ENCODE peak calls at places on chromosomes 13 and 19, in ten cellular contexts. Q is testis, D is breast epithelium, H is body of pancreas, A is sigmoid colon, Z is uterus, M is IMR-90, J is tibial nerve, W is Peyer's patch, O is upper lobe of left lung. G is an unnamed sample.

GRCh38 chr13:39600766-39601165 is 2.2 kb downstream of the LHFPL6 start:
- DNase-seq in Q (no peak), D (no peak), H (no peak), A (peak; percentile 68), Z (no peak), M (no peak), J (peak; percentile 38), W (no peak), O (no peak), G (no peak)

GRCh38 chr19:13033819-13034611 is 38.7 kb downstream of the NFIX start:
- DNase-seq in Q (peak; percentile 73), D (peak; percentile 83), H (peak; percentile 93), A (peak; percentile 96), Z (peak; percentile 77), M (peak; percentile 45), J (no peak), W (peak; percentile 46), O (peak; percentile 76), G (no peak)

GRCh38 chr13:112968380-112968909 is 569 bp upstream of the MCF2L start:
- DNase-seq in Q (peak; percentile 47), D (peak; percentile 69), H (peak; percentile 79), A (peak; percentile 64), Z (no peak), M (no peak), J (no peak), W (peak; percentile 41), O (peak; percentile 64), G (peak; percentile 87)

GRCh38 chr19:14061751-14062557 is at the start of gene PALM3:
- DNase-seq in Q (peak; percentile 59), D (peak; percentile 70), H (peak; percentile 96), A (no peak), Z (no peak), M (no peak), J (no peak), W (no peak), O (peak; percentile 72), G (no peak)

GRCh38 chr19:54335164-54335563 is 3.8 kb downstream of the LILRA4 start:
- DNase-seq in Q (no peak), D (no peak), H (no peak), A (no peak), Z (no peak), M (no peak), J (no peak), W (no peak), O (no peak), G (no peak)

GRCh38 chr13:69793803-69794453 is 313.7 kb upstream of the ATXN8OS start:
- DNase-seq in Q (no peak), D (no peak), H (no peak), A (no peak), Z (no peak), M (no peak), J (no peak), W (no peak), O (no peak), G (no peak)

GRCh38 chr19:5292843-5293606 is 47.6 kb downstream of the PTPRS start:
- DNase-seq in Q (peak; percentile 69), D (peak; percentile 72), H (peak; percentile 74), A (peak; percentile 86), Z (peak; percentile 70), M (peak; percentile 65), J (peak; percentile 49), W (no peak), O (peak; percentile 41), G (no peak)

GRCh38 chr13:84487681-84488080 is 605.4 kb upstream of the SLITRK1 start:
- DNase-seq in Q (no peak), D (no peak), H (no peak), A (no peak), Z (no peak), M (no peak), J (no peak), W (no peak), O (no peak), G (no peak)

GRCh38 chr19:28823338-28823961 is 389.5 kb downstream of the UQCRFS1 start:
- DNase-seq in Q (no peak), D (no peak), H (no peak), A (no peak), Z (no peak), M (no peak), J (no peak), W (no peak), O (no peak), G (no peak)

GRCh38 chr13:94390881-94391280 is 88.6 kb downstream of the DCT start:
- DNase-seq in Q (no peak), D (no peak), H (no peak), A (no peak), Z (no peak), M (peak; percentile 18), J (no peak), W (no peak), O (no peak), G (no peak)

GRCh38 chr19:55479045-55479444 is 2.6 kb downstream of the ZNF628 start:
- DNase-seq in Q (no peak), D (no peak), H (no peak), A (no peak), Z (no peak), M (no peak), J (no peak), W (no peak), O (no peak), G (no peak)

GRCh38 chr19:14122924-14123323 is 5.4 kb upstream of the PRKACA start:
- DNase-seq in Q (no peak), D (no peak), H (no peak), A (no peak), Z (no peak), M (no peak), J (no peak), W (no peak), O (no peak), G (no peak)

DNA sequence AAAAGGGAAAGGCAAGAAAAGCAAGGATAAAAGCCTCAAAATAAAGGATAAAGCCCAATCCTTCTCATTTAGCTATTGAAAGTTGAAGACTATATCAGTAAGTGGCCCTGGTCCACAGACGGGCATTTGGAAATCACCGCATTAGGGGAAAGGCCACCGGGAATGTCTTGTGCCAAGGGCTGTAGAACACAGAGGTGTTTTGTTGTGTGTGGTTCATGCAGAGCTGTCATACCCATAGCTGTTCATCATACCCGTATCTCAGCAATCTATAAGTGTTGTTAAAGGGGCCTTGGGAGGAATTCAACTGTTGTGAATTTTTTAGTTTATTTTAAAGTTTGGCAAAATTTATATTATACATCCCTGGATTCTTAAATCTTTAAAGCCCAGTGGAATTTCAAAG is 33.0 kb downstream of the DLEU7 start:
- DNase-seq in Q (no peak), D (no peak), H (no peak), A (no peak), Z (no peak), M (no peak), J (no peak), W (no peak), O (no peak), G (no peak)
- H3K4me1 ChIP-seq in Q (no peaks in the 10 kb centered on the region), D (no peaks in the 10 kb centered on the region), H (peaks cover 16% of the 10 kb centered on the region), A (no peaks in the 10 kb centered on the region), Z (no peaks in the 10 kb centered on the region), M (no peaks in the 10 kb centered on the region), J (no peaks in the 10 kb centered on the region), W (peaks cover 5% of the 10 kb centered on the region), O (no peaks in the 10 kb centered on the region), G (peaks cover 5% of the 10 kb centered on the region)

GRCh38 chr19:342801-343421 is 1.7 kb downstream of the MIER2 start:
- DNase-seq in Q (peak; percentile 50), D (no peak), H (peak; percentile 53), A (peak; percentile 80), Z (peak; percentile 72), M (peak; percentile 93), J (peak; percentile 23), W (no peak), O (peak; percentile 75), G (peak; percentile 76)
- TF ChIP-seq POLR2A in Q (no peak), D (no peak), H (peak; percentile 30), A (no peak), Z (no peak), M (peak; percentile 75), J (no peak), W (no peak), O (no peak), G (no peak)

GRCh38 chr13:45907501-45907900 is 55.9 kb upstream of the SIAH3 start:
- DNase-seq in Q (no peak), D (no peak), H (no peak), A (no peak), Z (no peak), M (no peak), J (no peak), W (no peak), O (no peak), G (no peak)

GRCh38 chr13:45909724-45910123 is 58.2 kb upstream of the SIAH3 start:
- DNase-seq in Q (no peak), D (no peak), H (no peak), A (no peak), Z (no peak), M (no peak), J (no peak), W (no peak), O (no peak), G (no peak)

DNA sequence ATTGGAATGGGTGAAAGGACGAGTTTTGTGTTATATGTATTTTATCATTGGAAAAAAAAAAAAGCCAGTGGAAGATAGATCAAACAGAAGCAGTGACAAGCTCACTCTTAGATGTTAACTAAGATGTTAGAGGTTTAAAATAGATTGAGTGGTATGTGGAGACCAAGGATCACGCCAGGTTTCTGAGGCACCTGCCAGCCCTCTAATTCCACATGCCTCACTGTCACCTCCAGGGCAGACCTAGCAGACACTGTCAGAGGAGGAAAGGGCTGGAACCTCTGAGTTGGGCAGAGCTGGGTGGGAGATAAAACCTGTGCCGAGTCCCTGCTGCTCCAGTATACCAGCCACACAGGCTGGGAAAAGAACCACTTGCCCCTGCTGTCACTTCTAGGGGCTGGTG is 57.5 kb upstream of the SIAH3 start:
- DNase-seq in Q (no peak), D (no peak), H (no peak), A (no peak), Z (no peak), M (no peak), J (no peak), W (no peak), O (no peak), G (no peak)
- H3K27ac ChIP-seq in Q (no peak overlapping the region), D (no peak overlapping the region), H (no peak overlapping the region), A (no peak overlapping the region), Z (no peak overlapping the region), M (no peak overlapping the region), J (no peak overlapping the region), W (no peak overlapping the region), O (no peak overlapping the region), G (no peak overlapping the region)

DNA sequence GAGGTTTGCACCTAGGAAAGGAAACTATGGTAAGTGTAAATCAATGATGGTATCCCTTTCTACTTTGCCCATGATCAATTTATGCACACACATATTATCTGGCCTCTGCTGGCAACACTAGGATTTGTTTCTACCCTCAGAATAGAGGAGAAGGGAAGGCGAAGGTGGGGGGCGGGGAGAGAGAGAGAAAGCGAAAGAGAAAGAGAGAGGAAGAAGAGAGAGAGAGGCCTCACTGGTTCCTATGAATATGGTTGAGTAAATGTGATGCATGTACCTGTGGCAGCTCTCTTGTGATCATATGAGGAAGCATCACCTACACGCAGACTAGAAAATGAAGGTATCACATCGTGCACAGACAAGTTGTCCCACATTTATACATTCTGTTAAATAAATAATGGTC is 882.0 kb upstream of the SLITRK6 start:
- DNase-seq in Q (no peak), D (no peak), H (no peak), A (no peak), Z (no peak), M (no peak), J (no peak), W (no peak), O (no peak), G (no peak)
- H3K4me1 ChIP-seq in Q (no peaks in the 10 kb centered on the region), D (no peaks in the 10 kb centered on the region), H (no peaks in the 10 kb centered on the region), A (no peaks in the 10 kb centered on the region), Z (no peaks in the 10 kb centered on the region), M (no peaks in the 10 kb centered on the region), J (no peaks in the 10 kb centered on the region), W (no peaks in the 10 kb centered on the region), O (no peaks in the 10 kb centered on the region), G (no peaks in the 10 kb centered on the region)